ENCODE peak calls at places on chromosome 15, in six cellular contexts. X is uterus, A is psoas muscle, Y is GM10248, Q is mesothelial cell of epicardium, B is lower leg skin. D is an unnamed sample.

GRCh38 chr15:80251505-80252280 is at the start of gene CTXND1:
- DNase-seq in X (no peak), A (no peak), Y (no peak), Q (peak), B (no peak), D (peak)

GRCh38 chr15:101483476-101483875 is 6.0 kb downstream of the PCSK6 start:
- DNase-seq in X (no peak), A (no peak), Y (no peak), Q (no peak), B (no peak), D (no peak)

GRCh38 chr15:55993804-55994539 is 560 bp upstream of the NEDD4 start:
- DNase-seq in X (no peak), A (no peak), Y (peak), Q (peak), B (no peak), D (no peak)

GRCh38 chr15:51363391-51363790 is 21.9 kb downstream of the GLDN start:
- DNase-seq in X (no peak), A (no peak), Y (no peak), Q (no peak), B (no peak), D (no peak)

GRCh38 chr15:96349034-96349932 is 18.8 kb downstream of the NR2F2 start:
- DNase-seq in X (no peak), A (no peak), Y (no peak), Q (no peak), B (no peak), D (no peak)

GRCh38 chr15:53665930-53666329 is 93.5 kb downstream of the WDR72 start:
- DNase-seq in X (no peak), A (no peak), Y (no peak), Q (no peak), B (no peak), D (no peak)

GRCh38 chr15:42143356-42143755 is 13.1 kb downstream of the PLA2G4F start:
- DNase-seq in X (no peak), A (no peak), Y (no peak), Q (no peak), B (no peak), D (no peak)

GRCh38 chr15:39920510-39921273 is 626 bp upstream of the GPR176 start:
- DNase-seq in X (peak), A (peak), Y (peak), Q (peak), B (peak), D (peak)

GRCh38 chr15:43872416-43873020 is 45.7 kb downstream of the WDR76 start:
- DNase-seq in X (peak), A (no peak), Y (peak), Q (peak), B (no peak), D (peak)

GRCh38 chr15:40963201-40963600 is 9.9 kb downstream of the CHAC1 start:
- DNase-seq in X (no peak), A (no peak), Y (no peak), Q (no peak), B (no peak), D (no peak)

GRCh38 chr15:36506733-36507356 is 72.6 kb upstream of the CDIN1 start:
- DNase-seq in X (no peak), A (no peak), Y (no peak), Q (no peak), B (no peak), D (no peak)

GRCh38 chr15:65801229-65801813 is 9.2 kb upstream of the DENND4A start:
- DNase-seq in X (no peak), A (no peak), Y (no peak), Q (no peak), B (no peak), D (no peak)

GRCh38 chr15:96209285-96209735 is 121.2 kb upstream of the NR2F2 start:
- DNase-seq in X (no peak), A (no peak), Y (no peak), Q (no peak), B (no peak), D (no peak)

GRCh38 chr15:58873267-58873666 is 60.2 kb downstream of the SLTM start:
- DNase-seq in X (no peak), A (no peak), Y (no peak), Q (no peak), B (no peak), D (no peak)

GRCh38 chr15:62344806-62345539 is 179.9 kb upstream of the C2CD4B start:
- DNase-seq in X (peak), A (no peak), Y (peak), Q (peak), B (peak), D (peak)

DNA sequence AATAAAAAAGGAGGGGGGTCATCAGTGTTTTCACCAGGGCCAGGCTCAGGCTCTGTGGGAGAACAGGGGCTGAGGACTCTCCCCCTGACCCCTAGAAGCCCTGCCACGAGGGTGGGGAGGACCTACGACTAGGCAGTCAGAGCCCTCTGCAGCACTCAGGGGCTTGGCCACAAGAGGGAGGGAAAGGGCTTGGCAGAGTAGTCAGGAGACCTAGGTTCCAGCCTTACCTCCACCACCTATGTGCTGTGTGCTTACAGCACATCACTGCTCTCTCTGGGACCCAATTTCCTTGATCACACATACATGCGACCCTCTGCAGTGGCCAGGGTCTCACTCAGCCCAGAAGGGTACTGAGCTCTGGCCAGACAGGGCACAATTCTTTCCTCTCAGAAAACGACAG is 16.3 kb upstream of the SKIC8 start:
- DNase-seq in X (no peak), A (no peak), Y (peak), Q (no peak), B (no peak), D (peak)
- TF ChIP-seq CTCF in X (no peak), A (no peak), Y (peak), Q (no peak), B (no peak), D (no peak)

GRCh38 chr15:85593809-85594441 is 200.8 kb downstream of the KLHL25 start:
- DNase-seq in X (no peak), A (no peak), Y (no peak), Q (no peak), B (no peak), D (no peak)

GRCh38 chr15:85588657-85589056 is 206.1 kb downstream of the KLHL25 start:
- DNase-seq in X (no peak), A (no peak), Y (no peak), Q (no peak), B (no peak), D (no peak)

GRCh38 chr15:85589873-85590272 is 204.9 kb downstream of the KLHL25 start:
- DNase-seq in X (no peak), A (no peak), Y (no peak), Q (no peak), B (no peak), D (no peak)

GRCh38 chr15:85591622-85592021 is 203.1 kb downstream of the KLHL25 start:
- DNase-seq in X (no peak), A (no peak), Y (no peak), Q (no peak), B (no peak), D (no peak)

DNA sequence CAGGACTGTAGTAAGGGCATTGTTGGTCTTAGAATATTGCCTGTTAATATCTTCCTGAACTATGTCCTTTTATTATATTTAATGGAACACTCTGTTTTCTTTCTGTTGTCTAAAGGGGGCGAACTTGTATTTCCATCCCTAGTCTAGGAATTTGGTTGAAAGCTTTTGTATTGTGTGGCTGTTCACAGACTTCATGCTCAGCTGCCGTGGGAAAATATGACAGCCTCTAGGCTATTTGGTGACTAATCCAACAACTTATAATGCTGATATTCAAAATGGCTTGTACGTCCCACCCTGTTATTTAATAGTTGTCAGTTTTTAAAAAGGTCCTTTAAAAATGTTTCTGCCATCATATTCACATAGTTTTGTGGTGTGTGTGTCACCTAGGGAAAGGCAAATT is 202.6 kb downstream of the KLHL25 start:
- DNase-seq in X (no peak), A (no peak), Y (no peak), Q (no peak), B (no peak), D (no peak)
- TF ChIP-seq CTCF in X (peak), A (peak), Y (no peak), Q (no peak), B (no peak), D (no peak)

GRCh38 chr15:68374346-68374745 is 57.6 kb downstream of the ITGA11 start:
- DNase-seq in X (peak), A (no peak), Y (no peak), Q (peak), B (no peak), D (no peak)
- TF ChIP-seq CTCF in X (no peak), A (no peak), Y (no peak), Q (no peak), B (no peak), D (no peak)

GRCh38 chr15:86915811-86916331 is 836.2 kb downstream of the AGBL1 start:
- DNase-seq in X (peak), A (no peak), Y (no peak), Q (no peak), B (no peak), D (peak)
- TF ChIP-seq CTCF in X (peak), A (peak), Y (peak), Q (no peak), B (no peak), D (peak)

DNA sequence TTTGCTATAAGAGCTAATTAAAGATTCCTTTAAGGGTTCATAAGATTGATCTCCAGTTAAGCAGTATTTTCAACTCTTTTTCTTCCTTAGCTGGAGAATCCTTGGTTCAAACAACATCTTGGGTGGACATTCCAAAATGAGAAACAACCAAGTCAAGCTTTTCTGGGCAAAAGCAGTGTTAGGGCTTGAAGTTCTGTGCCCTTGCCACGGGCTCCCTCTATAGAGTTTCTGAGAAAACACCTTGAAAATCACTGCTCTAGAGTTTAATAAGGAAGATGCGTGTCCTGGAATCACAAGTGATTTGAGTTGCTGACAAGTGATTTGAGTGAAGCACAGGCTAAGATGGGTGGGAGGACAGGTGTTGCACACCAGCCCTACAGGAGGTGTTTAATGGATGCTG is 128.9 kb downstream of the SLCO3A1 start:
- DNase-seq in X (no peak), A (no peak), Y (no peak), Q (no peak), B (no peak), D (no peak)
- TF ChIP-seq CTCF in X (no peak), A (no peak), Y (no peak), Q (no peak), B (no peak), D (no peak)

DNA sequence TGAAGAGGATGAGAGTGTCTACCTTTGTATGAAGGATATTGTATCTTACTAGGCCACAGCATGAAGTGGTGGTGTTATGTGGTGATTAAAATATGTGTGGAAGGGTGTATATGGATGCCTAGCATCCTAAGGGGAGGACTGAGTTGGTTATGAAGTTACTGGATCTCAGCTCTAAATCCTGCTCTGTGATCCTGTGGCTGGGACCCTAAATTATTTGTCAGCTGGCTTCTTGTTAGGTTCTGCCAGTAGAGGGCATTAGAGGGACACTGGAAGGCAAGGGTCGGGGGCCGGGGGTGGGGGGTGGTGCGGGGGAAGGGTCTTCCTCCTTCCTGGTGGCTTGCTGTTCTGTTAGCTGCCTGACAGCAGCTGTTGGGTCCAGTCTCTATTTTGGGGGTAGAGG is 34.9 kb downstream of the MORF4L1 start:
- DNase-seq in X (no peak), A (no peak), Y (no peak), Q (no peak), B (no peak), D (peak)
- TF ChIP-seq CTCF in X (no peak), A (no peak), Y (peak), Q (no peak), B (no peak), D (peak)